ENCODE peak calls at places on chromosome 18, in four cellular contexts. One of them, this sample, is unnamed.

GRCh38 chr18:32773187-32773712 is 427 bp upstream of the KLHL14 start:
- DNase-seq in HepG2: no peak
- DNase-seq in K562: no peak
- DNase-seq in SK-N-SH: no peak
- DNase-seq in this sample: no peak

GRCh38 chr18:26977791-26978190 is 112.3 kb upstream of the AQP4 start:
- DNase-seq in K562: no peak
- DNase-seq in SK-N-SH: no peak
- DNase-seq in HepG2: no peak
- DNase-seq in this sample: no peak

GRCh38 chr18:13269599-13270011 is 51.0 kb downstream of the LDLRAD4 start:
- DNase-seq in SK-N-SH: no peak
- DNase-seq in K562: no peak
- DNase-seq in HepG2: no peak
- DNase-seq in this sample: no peak

GRCh38 chr18:39596216-39596615 is 2030.6 kb upstream of the CELF4 start:
- DNase-seq in HepG2: no peak
- DNase-seq in SK-N-SH: no peak
- DNase-seq in K562: no peak
- DNase-seq in this sample: no peak

GRCh38 chr18:35415511-35416427 is 38.6 kb upstream of the ZNF396 start:
- DNase-seq in SK-N-SH: no peak
- DNase-seq in HepG2: no peak
- DNase-seq in K562: no peak
- DNase-seq in this sample: no peak

GRCh38 chr18:44579028-44579692 is 101.5 kb upstream of the SETBP1 start:
- DNase-seq in K562: peak; percentile 16
- DNase-seq in HepG2: peak; percentile 1
- DNase-seq in SK-N-SH: peak; percentile 53
- DNase-seq in this sample: no peak

GRCh38 chr18:9775172-9775571 is 67.1 kb downstream of the RAB31 start:
- DNase-seq in K562: no peak
- DNase-seq in SK-N-SH: no peak
- DNase-seq in HepG2: no peak
- DNase-seq in this sample: no peak

GRCh38 chr18:59478591-59478990 is 119.5 kb upstream of the LMAN1 start:
- DNase-seq in K562: no peak
- DNase-seq in SK-N-SH: peak; percentile 50
- DNase-seq in HepG2: no peak
- DNase-seq in this sample: no peak

GRCh38 chr18:48689548-48689947 is 150.7 kb downstream of the CTIF start:
- DNase-seq in SK-N-SH: no peak
- DNase-seq in HepG2: no peak
- DNase-seq in K562: no peak
- DNase-seq in this sample: no peak

GRCh38 chr18:60543646-60544045 is 171.1 kb upstream of the MC4R start:
- DNase-seq in HepG2: no peak
- DNase-seq in K562: no peak
- DNase-seq in SK-N-SH: no peak
- DNase-seq in this sample: no peak

GRCh38 chr18:59087391-59087790 is 52.3 kb upstream of the SEC11C start:
- DNase-seq in HepG2: no peak
- DNase-seq in K562: no peak
- DNase-seq in SK-N-SH: no peak
- DNase-seq in this sample: no peak

GRCh38 chr18:51123936-51124486 is 73.5 kb downstream of the MEX3C start:
- DNase-seq in K562: no peak
- DNase-seq in HepG2: no peak
- DNase-seq in SK-N-SH: no peak
- DNase-seq in this sample: no peak

GRCh38 chr18:6722680-6723079 is 6.8 kb upstream of the ARHGAP28 start:
- DNase-seq in K562: no peak
- DNase-seq in SK-N-SH: no peak
- DNase-seq in HepG2: no peak
- DNase-seq in this sample: no peak

GRCh38 chr18:10023853-10024638 is 110.2 kb downstream of the VAPA start:
- DNase-seq in K562: no peak
- DNase-seq in HepG2: no peak
- DNase-seq in SK-N-SH: no peak
- DNase-seq in this sample: no peak

GRCh38 chr18:50973367-50974126 is 5.7 kb downstream of the ELAC1 start:
- DNase-seq in HepG2: peak; percentile 90
- DNase-seq in K562: no peak
- DNase-seq in SK-N-SH: no peak
- DNase-seq in this sample: no peak

GRCh38 chr18:58125183-58125582 is 81.2 kb downstream of the NEDD4L start:
- DNase-seq in HepG2: no peak
- DNase-seq in SK-N-SH: no peak
- DNase-seq in K562: no peak
- DNase-seq in this sample: no peak

GRCh38 chr18:55407774-55408535 is 180.0 kb downstream of the TCF4 start:
- DNase-seq in K562: no peak
- DNase-seq in SK-N-SH: no peak
- DNase-seq in HepG2: no peak
- DNase-seq in this sample: no peak

GRCh38 chr18:60372598-60372997 is at the start of gene MC4R:
- DNase-seq in HepG2: no peak
- DNase-seq in K562: no peak
- DNase-seq in SK-N-SH: peak; percentile 77
- DNase-seq in this sample: no peak

GRCh38 chr18:9914584-9915290 is 921 bp downstream of the VAPA start:
- DNase-seq in HepG2: peak; percentile 51
- DNase-seq in SK-N-SH: no peak
- DNase-seq in K562: peak; percentile 61
- DNase-seq in this sample: no peak

GRCh38 chr18:46677609-46678470 is 20.8 kb upstream of the LOXHD1 start:
- DNase-seq in HepG2: no peak
- DNase-seq in SK-N-SH: peak; percentile 36
- DNase-seq in K562: no peak
- DNase-seq in this sample: no peak

GRCh38 chr18:902179-902718 is 2.4 kb upstream of the ADCYAP1 start:
- DNase-seq in HepG2: no peak
- DNase-seq in SK-N-SH: no peak
- DNase-seq in K562: peak; percentile 50
- DNase-seq in this sample: no peak

GRCh38 chr18:63314991-63315662 is 4.4 kb downstream of the BCL2 start:
- DNase-seq in SK-N-SH: no peak
- DNase-seq in K562: no peak
- DNase-seq in HepG2: no peak
- DNase-seq in this sample: no peak

GRCh38 chr18:48161201-48161910 is 230.9 kb upstream of the SMAD2 start:
- DNase-seq in K562: peak; percentile 85
- DNase-seq in HepG2: no peak
- DNase-seq in SK-N-SH: peak; percentile 97
- DNase-seq in this sample: no peak

GRCh38 chr18:21499997-21500396 is 100.5 kb downstream of the ESCO1 start:
- DNase-seq in SK-N-SH: no peak
- DNase-seq in K562: no peak
- DNase-seq in HepG2: no peak
- DNase-seq in this sample: no peak

GRCh38 chr18:13566941-13567762 is 159.2 kb downstream of the FAM210A start:
- DNase-seq in HepG2: no peak
- DNase-seq in SK-N-SH: no peak
- DNase-seq in K562: no peak
- DNase-seq in this sample: peak; percentile 89

GRCh38 chr18:9838144-9838877 is 47.5 kb upstream of the TXNDC2 start:
- DNase-seq in HepG2: no peak
- DNase-seq in SK-N-SH: no peak
- DNase-seq in K562: no peak
- DNase-seq in this sample: no peak

GRCh38 chr18:46253498-46253897 is 149.3 kb downstream of the HAUS1 start:
- DNase-seq in HepG2: no peak
- DNase-seq in K562: no peak
- DNase-seq in SK-N-SH: no peak
- DNase-seq in this sample: no peak

GRCh38 chr18:33844232-33844631 is 266.2 kb downstream of the ASXL3 start:
- DNase-seq in HepG2: no peak
- DNase-seq in SK-N-SH: no peak
- DNase-seq in K562: no peak
- DNase-seq in this sample: no peak

GRCh38 chr18:5297582-5297981 is 2.1 kb upstream of the ZBTB14 start:
- DNase-seq in SK-N-SH: no peak
- DNase-seq in K562: no peak
- DNase-seq in HepG2: peak; percentile 36
- DNase-seq in this sample: no peak
- TF ChIP-seq NFIC in SK-N-SH: no peak
- TF ChIP-seq NFIC in K562: no peak
- TF ChIP-seq NFIC in HepG2: no peak
- TF ChIP-seq NFIC in this sample: no peak

GRCh38 chr18:23827681-23828080 is 138.4 kb downstream of the LAMA3 start:
- DNase-seq in HepG2: no peak
- DNase-seq in K562: no peak
- DNase-seq in SK-N-SH: no peak
- DNase-seq in this sample: no peak
- TF ChIP-seq NFIC in HepG2: no peak
- TF ChIP-seq NFIC in K562: no peak
- TF ChIP-seq NFIC in SK-N-SH: no peak
- TF ChIP-seq NFIC in this sample: no peak

GRCh38 chr18:76134631-76135030 is 360.4 kb downstream of the ZNF516 start:
- DNase-seq in K562: no peak
- DNase-seq in SK-N-SH: no peak
- DNase-seq in HepG2: no peak
- DNase-seq in this sample: no peak

GRCh38 chr18:76131738-76132137 is 363.3 kb downstream of the ZNF516 start:
- DNase-seq in HepG2: no peak
- DNase-seq in SK-N-SH: no peak
- DNase-seq in K562: no peak
- DNase-seq in this sample: no peak

GRCh38 chr18:76133873-76134272 is 361.2 kb downstream of the ZNF516 start:
- DNase-seq in SK-N-SH: no peak
- DNase-seq in HepG2: no peak
- DNase-seq in K562: no peak
- DNase-seq in this sample: no peak

GRCh38 chr18:76126327-76126726 is 368.7 kb downstream of the ZNF516 start:
- DNase-seq in SK-N-SH: no peak
- DNase-seq in K562: no peak
- DNase-seq in HepG2: no peak
- DNase-seq in this sample: no peak

DNA sequence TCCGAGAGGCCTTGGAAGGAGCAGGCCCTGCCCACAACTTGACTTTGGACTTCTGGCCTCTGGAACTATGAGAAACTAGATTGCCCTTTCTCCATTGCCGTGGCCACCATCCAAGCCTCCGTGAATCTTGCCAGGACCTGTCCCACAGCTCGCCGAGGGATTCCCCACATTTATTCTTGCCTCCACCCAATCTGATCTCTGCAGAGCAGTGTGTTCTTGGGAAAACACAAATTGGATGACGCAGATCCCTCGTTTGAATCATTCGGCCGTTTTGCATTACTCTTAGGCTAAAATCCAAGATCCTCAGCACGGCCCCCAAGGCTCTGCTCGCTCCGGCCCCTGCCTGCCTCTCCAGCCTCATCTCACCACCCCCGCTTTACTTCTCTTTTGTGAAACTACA is 364.2 kb downstream of the ZNF516 start:
- DNase-seq in K562: no peak
- DNase-seq in SK-N-SH: no peak
- DNase-seq in HepG2: no peak
- DNase-seq in this sample: no peak
- TF ChIP-seq NFIC in K562: no peak
- TF ChIP-seq NFIC in SK-N-SH: no peak
- TF ChIP-seq NFIC in HepG2: no peak
- TF ChIP-seq NFIC in this sample: no peak

DNA sequence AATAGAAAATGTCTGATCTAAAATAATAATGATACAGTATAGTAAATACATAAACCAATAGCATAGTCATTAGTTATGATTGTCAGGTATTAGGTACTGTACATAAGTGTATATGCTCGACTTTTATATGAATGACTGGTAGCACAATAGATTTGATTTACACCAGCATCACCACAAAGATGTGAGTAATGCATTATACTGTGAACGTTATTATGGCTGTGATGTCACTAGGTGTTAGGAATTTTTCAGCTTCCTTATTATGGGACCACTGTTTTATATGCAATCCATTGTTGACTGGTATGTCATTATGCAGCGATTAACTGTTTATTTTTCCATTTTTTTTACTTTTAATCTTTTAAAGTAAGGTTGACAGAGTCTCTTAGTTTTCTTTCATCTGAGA is 23.7 kb downstream of the ATP9B start:
- DNase-seq in HepG2: no peak
- DNase-seq in K562: no peak
- DNase-seq in SK-N-SH: no peak
- DNase-seq in this sample: no peak
- TF ChIP-seq NFIC in HepG2: no peak
- TF ChIP-seq NFIC in K562: no peak
- TF ChIP-seq NFIC in SK-N-SH: no peak
- TF ChIP-seq NFIC in this sample: no peak

DNA sequence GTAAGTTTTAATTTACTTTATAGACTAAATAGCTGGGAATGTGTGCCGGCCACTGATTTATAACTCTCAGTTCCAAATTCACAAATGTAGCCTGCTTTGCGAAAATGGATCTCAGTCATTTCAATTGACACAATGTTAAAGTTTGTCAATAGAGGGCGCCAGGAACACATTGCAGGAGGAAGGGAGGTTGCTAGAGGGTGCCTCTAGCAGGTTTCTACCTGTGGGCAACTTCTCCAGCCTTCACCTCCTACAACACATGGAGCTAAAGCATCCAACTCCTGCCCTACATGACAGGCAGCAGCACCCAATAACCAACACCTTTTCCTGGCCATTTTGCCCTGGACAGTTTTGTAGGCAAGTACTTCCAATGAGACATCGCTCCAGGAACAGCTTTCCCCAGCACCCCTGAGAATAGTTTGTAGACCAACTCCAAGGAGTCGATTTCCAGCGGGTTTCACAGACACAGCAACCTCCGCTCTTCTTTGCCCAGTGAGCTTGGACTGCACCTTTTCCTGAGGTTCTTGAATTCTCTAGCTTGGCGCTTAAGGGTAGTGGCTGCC is 784.8 kb upstream of the CDH2 start:
- DNase-seq in K562: no peak
- DNase-seq in SK-N-SH: peak; percentile 14
- DNase-seq in HepG2: peak; percentile 36
- DNase-seq in this sample: no peak
- TF ChIP-seq NFIC in K562: no peak
- TF ChIP-seq NFIC in SK-N-SH: no peak
- TF ChIP-seq NFIC in HepG2: no peak
- TF ChIP-seq NFIC in this sample: no peak

GRCh38 chr18:64710105-64710861 is 561.4 kb upstream of the LINC00305 start:
- DNase-seq in SK-N-SH: no peak
- DNase-seq in K562: no peak
- DNase-seq in HepG2: no peak
- DNase-seq in this sample: no peak
- TF ChIP-seq NFIC in SK-N-SH: no peak
- TF ChIP-seq NFIC in K562: no peak
- TF ChIP-seq NFIC in HepG2: no peak
- TF ChIP-seq NFIC in this sample: no peak